ENCODE peak calls at places on chromosomes 5 and 9, in six cellular contexts. M, A, V, R, E and C are unnamed samples.

GRCh38 chr5:157915638-157916037 is 56.7 kb upstream of the CLINT1 start:
- DNase-seq in M (peak; percentile 92), A (peak; percentile 44), V (peak; percentile 81), E (no peak), R (peak; percentile 69), C (peak; percentile 6)

GRCh38 chr9:130912932-130913598 is 16.5 kb upstream of the QRFP start:
- DNase-seq in E (no peak), M (no peak), R (no peak), V (no peak), A (peak; percentile 75), C (peak; percentile 61)

GRCh38 chr5:120366047-120366446 is 98.1 kb upstream of the PRR16 start:
- DNase-seq in R (peak; percentile 13), M (no peak), A (peak; percentile 43), E (no peak), V (no peak), C (peak; percentile 36)

GRCh38 chr5:153400931-153401330 is 89.5 kb upstream of the GRIA1 start:
- DNase-seq in E (no peak), R (no peak), M (no peak), A (peak; percentile 35), V (no peak), C (no peak)

GRCh38 chr5:170420809-170421412 is 31.7 kb upstream of the KCNMB1 start:
- DNase-seq in V (peak; percentile 58), A (peak; percentile 76), R (peak; percentile 81), M (peak; percentile 54), E (peak; percentile 5), C (peak; percentile 58)

GRCh38 chr9:103319979-103320378 is 324.8 kb downstream of the CYLC2 start:
- DNase-seq in R (no peak), M (no peak), A (no peak), V (no peak), E (no peak), C (no peak)

GRCh38 chr9:107989544-107989943 is 500.0 kb upstream of the KLF4 start:
- DNase-seq in V (no peak), R (peak; percentile 22), E (peak; percentile 10), M (no peak), A (peak; percentile 52), C (no peak)

GRCh38 chr5:43646997-43647396 is 44.0 kb downstream of the NNT start:
- DNase-seq in E (no peak), V (no peak), R (no peak), A (peak; percentile 69), M (no peak), C (peak; percentile 32)

GRCh38 chr5:19555436-19555835 is 432.6 kb downstream of the CDH18 start:
- DNase-seq in V (no peak), E (no peak), M (no peak), A (no peak), R (no peak), C (no peak)

GRCh38 chr9:121619989-121620673 is 31.3 kb upstream of the DAB2IP start:
- DNase-seq in M (no peak), R (no peak), E (no peak), A (no peak), V (no peak), C (no peak)

GRCh38 chr5:135547590-135548254 is 12.0 kb upstream of the NEUROG1 start:
- DNase-seq in R (no peak), E (no peak), M (no peak), V (no peak), A (no peak), C (no peak)

GRCh38 chr9:117825609-117826347 is 121.6 kb downstream of the TLR4 start:
- DNase-seq in E (no peak), A (no peak), R (no peak), M (no peak), V (no peak), C (no peak)

GRCh38 chr9:89484475-89485404 is 13.2 kb downstream of the SEMA4D start:
- DNase-seq in M (no peak), A (peak; percentile 7), V (no peak), E (no peak), R (no peak), C (no peak)
- H3K4me3 ChIP-seq in M (no peak overlapping the region), A (no peak overlapping the region), V (no peak overlapping the region), E (no peak overlapping the region), R (no peak overlapping the region), C (no peak overlapping the region)

DNA sequence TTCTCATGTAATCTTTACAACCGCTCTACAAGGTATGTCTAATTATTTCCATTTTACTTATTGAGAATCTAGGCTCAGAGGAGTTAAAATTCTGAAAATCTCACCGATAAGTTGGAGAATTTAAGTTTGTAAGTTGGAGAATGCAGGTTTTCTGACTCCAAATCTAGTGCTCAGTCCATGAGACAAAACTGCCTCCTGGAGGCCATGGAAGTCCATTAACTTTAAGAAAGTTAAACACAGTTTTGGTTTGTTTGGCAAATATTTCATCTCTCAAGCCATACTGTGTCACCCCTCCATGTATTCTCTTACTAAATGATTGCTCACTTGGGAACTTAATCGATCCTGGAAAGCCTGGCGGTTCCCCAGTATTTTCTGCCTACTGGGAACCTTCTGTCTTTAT is 52.6 kb downstream of the INIP start:
- DNase-seq in A (peak; percentile 45), E (no peak), R (no peak), M (no peak), V (no peak), C (peak; percentile 32)
- TF ChIP-seq CTCF in A (peak; percentile 34), E (no peak), R (peak; percentile 19), M (no peak), V (no peak), C (peak; percentile 26)

DNA sequence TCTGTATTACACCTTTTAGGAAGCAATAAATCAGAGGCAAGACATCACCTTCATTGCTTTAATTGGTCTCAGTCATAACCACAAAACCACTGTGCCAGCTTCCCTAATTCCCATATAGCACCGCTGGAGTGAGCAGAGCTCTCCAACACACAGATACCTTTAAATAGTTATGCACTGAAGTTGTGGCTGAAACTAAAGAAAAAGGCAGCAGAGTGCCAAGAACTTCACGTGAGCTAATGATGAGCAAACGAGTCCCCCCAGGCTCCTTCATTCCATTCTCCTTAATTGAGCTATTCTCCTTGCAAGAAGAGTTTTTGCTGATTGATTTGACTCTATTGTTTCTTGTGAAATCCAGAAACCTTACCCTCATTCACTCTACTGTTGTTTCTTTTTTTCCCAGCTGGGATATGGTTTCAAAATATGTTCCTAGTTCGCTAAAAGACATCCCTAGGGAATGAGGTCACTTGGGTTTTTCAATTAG is 501.5 kb downstream of the SPATA31D1 start:
- DNase-seq in M (no peak), V (no peak), A (peak; percentile 87), E (no peak), R (no peak), C (peak; percentile 77)
- H3K4me3 ChIP-seq in M (no peak overlapping the region), V (no peak overlapping the region), A (no peak overlapping the region), E (no peak overlapping the region), R (no peak overlapping the region), C (no peak overlapping the region)

GRCh38 chr9:111298831-111299603 is 31.0 kb downstream of the OR2K2 start:
- DNase-seq in A (peak; percentile 86), M (no peak), V (peak; percentile 45), E (peak; percentile 34), R (peak; percentile 55), C (peak; percentile 87)
- TF ChIP-seq CTCF in A (peak; percentile 81), M (peak; percentile 59), V (peak; percentile 92), E (peak; percentile 34), R (peak; percentile 86), C (peak; percentile 54)